ENCODE peak calls at places on chromosomes 2 and 18, in ten cellular contexts. L, M, U, X, E, S, K, F, Q and V are unnamed samples.

GRCh38 chr18:55003695-55004094 is 44.4 kb upstream of the CCDC68 start:
- DNase-seq in L (no peak), M (no peak), U (no peak), X (no peak), E (no peak), S (no peak), K (no peak), F (no peak), Q (no peak), V (no peak)

GRCh38 chr2:127218843-127219715 is 1.0 kb downstream of the CYP27C1 start:
- DNase-seq in L (no peak), M (no peak), U (no peak), X (peak; percentile 34), E (peak; percentile 65), S (no peak), K (no peak), F (peak; percentile 56), Q (peak; percentile 67), V (no peak)

GRCh38 chr2:98465456-98466201 is 21.0 kb downstream of the INPP4A start:
- DNase-seq in L (peak; percentile 70), M (peak; percentile 42), U (no peak), X (peak; percentile 89), E (peak; percentile 92), S (no peak), K (peak; percentile 66), F (peak; percentile 85), Q (peak; percentile 21), V (peak; percentile 91)

GRCh38 chr18:76445275-76445674 is 49.8 kb downstream of the ZNF516 start:
- DNase-seq in L (no peak), M (peak; percentile 84), U (no peak), X (no peak), E (no peak), S (no peak), K (peak; percentile 92), F (no peak), Q (peak; percentile 89), V (no peak)

GRCh38 chr2:177972782-177973181 is 99.8 kb downstream of the PDE11A start:
- DNase-seq in L (no peak), M (no peak), U (no peak), X (no peak), E (no peak), S (peak; percentile 44), K (no peak), F (no peak), Q (no peak), V (no peak)

GRCh38 chr2:61439241-61440002 is 31.5 kb downstream of the USP34 start:
- DNase-seq in L (peak; percentile 84), M (no peak), U (no peak), X (no peak), E (peak; percentile 78), S (no peak), K (no peak), F (no peak), Q (no peak), V (peak; percentile 75)

GRCh38 chr18:50284226-50284885 is 3.0 kb upstream of the MBD1 start:
- DNase-seq in L (no peak), M (no peak), U (no peak), X (peak; percentile 61), E (peak; percentile 52), S (no peak), K (no peak), F (no peak), Q (peak; percentile 20), V (no peak)

GRCh38 chr2:75483878-75484277 is 76.9 kb downstream of the EVA1A start:
- DNase-seq in L (no peak), M (no peak), U (no peak), X (no peak), E (no peak), S (no peak), K (no peak), F (no peak), Q (no peak), V (no peak)

GRCh38 chr2:210559167-210559566 is 2.8 kb downstream of the CPS1 start:
- DNase-seq in L (no peak), M (no peak), U (no peak), X (no peak), E (no peak), S (no peak), K (no peak), F (no peak), Q (no peak), V (no peak)

GRCh38 chr2:44268259-44268649 is 7.0 kb upstream of the SLC3A1 start:
- DNase-seq in L (no peak), M (peak; percentile 41), U (no peak), X (peak; percentile 8), E (no peak), S (no peak), K (peak; percentile 79), F (no peak), Q (peak; percentile 73), V (no peak)

GRCh38 chr2:10139536-10139935 is 17.0 kb downstream of the RRM2 start:
- DNase-seq in L (no peak), M (no peak), U (no peak), X (no peak), E (no peak), S (no peak), K (no peak), F (no peak), Q (no peak), V (no peak)

GRCh38 chr2:153532160-153532559 is 53.6 kb upstream of the RPRM start:
- DNase-seq in L (no peak), M (no peak), U (no peak), X (no peak), E (no peak), S (peak; percentile 45), K (no peak), F (no peak), Q (no peak), V (no peak)
- H3K9me3 ChIP-seq in L (no peaks in the 10 kb centered on the region), M (no peaks in the 10 kb centered on the region), U (peaks cover 7% of the 10 kb centered on the region), X (no peaks in the 10 kb centered on the region), E (no peaks in the 10 kb centered on the region), S (no peaks in the 10 kb centered on the region), K (no peaks in the 10 kb centered on the region), F (no peaks in the 10 kb centered on the region), Q (no peaks in the 10 kb centered on the region), V (no peaks in the 10 kb centered on the region)

GRCh38 chr2:122993592-122993991 is 1031.5 kb upstream of the CNTNAP5 start:
- DNase-seq in L (no peak), M (no peak), U (no peak), X (no peak), E (no peak), S (no peak), K (no peak), F (no peak), Q (no peak), V (no peak)

DNA sequence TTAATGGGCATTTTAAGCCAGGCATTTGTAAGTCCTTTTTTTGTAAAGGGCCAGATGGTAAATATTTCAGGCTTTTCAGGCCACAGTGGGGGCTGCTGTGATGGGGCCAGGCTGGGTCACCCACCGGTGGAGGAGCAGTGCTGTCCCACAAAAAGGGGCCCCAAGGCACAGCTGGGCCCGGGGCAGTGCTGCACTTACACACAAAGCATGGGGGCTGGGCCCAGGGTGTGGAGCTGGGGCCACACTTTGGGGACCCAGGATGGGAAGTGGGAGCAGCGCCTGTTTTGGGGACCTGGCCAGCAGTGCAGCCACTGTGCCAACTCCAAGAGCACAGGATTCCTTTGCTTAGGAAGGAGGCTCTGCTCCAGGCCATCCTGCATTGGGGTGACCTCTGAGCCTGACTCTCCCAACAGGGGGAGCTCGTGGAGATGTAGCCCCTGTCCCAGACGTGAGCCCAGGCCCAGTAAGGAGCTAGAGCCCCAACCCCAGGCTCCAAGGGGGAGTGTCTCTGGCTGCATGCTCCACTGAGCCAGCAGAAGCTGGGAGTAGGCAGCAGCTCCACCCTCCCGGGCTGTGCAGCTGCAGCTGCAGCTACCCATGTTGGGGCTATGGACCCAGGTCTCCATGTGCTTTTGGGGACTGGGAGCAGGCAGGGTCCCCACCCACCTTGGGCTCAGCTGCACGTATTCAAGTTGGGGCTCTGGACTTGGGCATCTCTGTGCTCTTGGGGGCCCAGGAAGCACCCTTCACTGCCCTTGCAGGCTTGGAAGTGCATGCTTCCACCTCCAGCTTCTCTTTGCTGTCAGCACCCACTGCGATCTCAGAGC is 1036.5 kb upstream of the CNTNAP5 start:
- DNase-seq in L (no peak), M (no peak), U (no peak), X (no peak), E (no peak), S (peak; percentile 66), K (no peak), F (peak; percentile 59), Q (no peak), V (no peak)
- H3K9me3 ChIP-seq in L (peaks cover 3% of the 10 kb centered on the region), M (peaks cover 19% of the 10 kb centered on the region), U (peaks cover 21% of the 10 kb centered on the region), X (no peaks in the 10 kb centered on the region), E (no peaks in the 10 kb centered on the region), S (no peaks in the 10 kb centered on the region), K (peaks cover 3% of the 10 kb centered on the region), F (no peaks in the 10 kb centered on the region), Q (no peaks in the 10 kb centered on the region), V (peaks cover 7% of the 10 kb centered on the region)

DNA sequence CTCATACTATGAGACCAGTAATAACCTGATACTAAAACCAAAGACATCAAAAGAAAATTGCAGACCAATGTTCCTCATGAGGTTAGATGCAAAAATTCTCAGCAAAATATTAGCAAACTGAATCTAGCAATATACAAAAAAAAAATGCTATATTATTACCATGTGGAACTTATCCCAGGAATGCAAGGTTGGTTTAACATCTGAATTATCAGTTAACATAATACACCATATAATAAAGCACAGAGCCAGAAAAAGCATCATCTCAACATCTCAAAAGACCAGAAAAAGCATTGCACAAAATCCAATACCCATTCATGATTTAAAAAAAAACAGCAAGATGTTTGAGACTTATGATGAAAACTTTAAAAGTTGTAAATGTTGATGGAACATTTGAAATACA is 8.3 kb upstream of the ZCCHC2 start:
- DNase-seq in L (no peak), M (no peak), U (no peak), X (no peak), E (no peak), S (no peak), K (no peak), F (no peak), Q (no peak), V (no peak)
- H3K9me3 ChIP-seq in L (no peaks in the 10 kb centered on the region), M (peaks cover 5% of the 10 kb centered on the region), U (no peaks in the 10 kb centered on the region), X (peaks cover 29% of the 10 kb centered on the region), E (no peaks in the 10 kb centered on the region), S (no peaks in the 10 kb centered on the region), K (no peaks in the 10 kb centered on the region), F (peaks cover 2% of the 10 kb centered on the region), Q (peaks cover 4% of the 10 kb centered on the region), V (peaks cover 5% of the 10 kb centered on the region)

GRCh38 chr2:240421396-240421795 is 14.1 kb upstream of the GPC1 start:
- DNase-seq in L (no peak), M (no peak), U (no peak), X (no peak), E (peak; percentile 25), S (no peak), K (no peak), F (no peak), Q (no peak), V (peak; percentile 9)

GRCh38 chr2:240419321-240419720 is 16.1 kb upstream of the GPC1 start:
- DNase-seq in L (no peak), M (no peak), U (no peak), X (no peak), E (no peak), S (no peak), K (no peak), F (no peak), Q (no peak), V (no peak)

GRCh38 chr2:240418311-240418710 is 17.2 kb upstream of the GPC1 start:
- DNase-seq in L (no peak), M (no peak), U (no peak), X (no peak), E (no peak), S (no peak), K (no peak), F (no peak), Q (no peak), V (no peak)

GRCh38 chr2:240419723-240420122 is 15.7 kb upstream of the GPC1 start:
- DNase-seq in L (no peak), M (no peak), U (no peak), X (no peak), E (no peak), S (no peak), K (no peak), F (no peak), Q (no peak), V (no peak)

GRCh38 chr2:240420206-240420899 is 15.1 kb upstream of the GPC1 start:
- DNase-seq in L (no peak), M (no peak), U (no peak), X (no peak), E (no peak), S (no peak), K (no peak), F (no peak), Q (no peak), V (peak; percentile 46)
- H3K9me3 ChIP-seq in L (no peaks in the 10 kb centered on the region), M (peaks cover 15% of the 10 kb centered on the region), U (peaks cover 46% of the 10 kb centered on the region), X (peaks cover 27% of the 10 kb centered on the region), E (no peaks in the 10 kb centered on the region), S (peaks cover 22% of the 10 kb centered on the region), K (peaks cover 10% of the 10 kb centered on the region), F (peaks cover 7% of the 10 kb centered on the region), Q (no peaks in the 10 kb centered on the region), V (peaks cover 18% of the 10 kb centered on the region)